ENCODE peak calls at places on chromosomes 11 and 22, in six cellular contexts. Z is fibroblast of lung; L is PC-9; J is substantia nigra; T is CD4-positive, CD25-positive, alpha-beta regulatory T cell; H is PC-3. C is an unnamed sample.

GRCh38 chr22:29041408-29041807 is 20.2 kb downstream of the C22orf31 start:
- DNase-seq in Z (peak; percentile 47), L (no peak), J (no peak), T (no peak), H (no peak), C (no peak)

GRCh38 chr22:23180893-23181762 is 819 bp downstream of the BCR start:
- DNase-seq in Z (no peak), L (no peak), J (no peak), T (peak; percentile 43), H (peak; percentile 17), C (no peak)

GRCh38 chr11:117180020-117180419 is 1.5 kb downstream of the SIDT2 start:
- DNase-seq in Z (no peak), L (no peak), J (no peak), T (no peak), H (no peak), C (no peak)

GRCh38 chr11:120086651-120087050 is 51.3 kb downstream of the TRIM29 start:
- DNase-seq in Z (no peak), L (no peak), J (no peak), T (no peak), H (no peak), C (no peak)

GRCh38 chr11:129320485-129320884 is 55.2 kb upstream of the BARX2 start:
- DNase-seq in Z (no peak), L (no peak), J (no peak), T (no peak), H (peak; percentile 23), C (no peak)

GRCh38 chr22:30866811-30867271 is 101.7 kb downstream of the MORC2 start:
- DNase-seq in Z (no peak), L (no peak), J (no peak), T (no peak), H (peak; percentile 14), C (no peak)

GRCh38 chr11:76153609-76153949 is 52.7 kb downstream of the WNT11 start:
- DNase-seq in Z (no peak), L (peak; percentile 99), J (no peak), T (no peak), H (peak; percentile 88), C (peak; percentile 24)

GRCh38 chr22:39177791-39178190 is 25.3 kb upstream of the CBX7 start:
- DNase-seq in Z (no peak), L (no peak), J (no peak), T (no peak), H (no peak), C (no peak)

GRCh38 chr11:15288801-15289342 is 174.1 kb downstream of the INSC start:
- DNase-seq in Z (no peak), L (no peak), J (no peak), T (no peak), H (no peak), C (no peak)

GRCh38 chr11:106956887-106957505 is 61.3 kb downstream of the GUCY1A2 start:
- DNase-seq in Z (no peak), L (no peak), J (no peak), T (no peak), H (no peak), C (no peak)

GRCh38 chr11:134131628-134132244 is 62.9 kb downstream of the JAM3 start:
- DNase-seq in Z (no peak), L (no peak), J (no peak), T (no peak), H (no peak), C (no peak)

GRCh38 chr11:61972796-61973602 is 5.6 kb upstream of the FTH1 start:
- DNase-seq in Z (peak; percentile 93), L (peak; percentile 97), J (no peak), T (no peak), H (peak; percentile 96), C (peak; percentile 87)

GRCh38 chr11:124644426-124645280 is 22.0 kb downstream of the TBRG1 start:
- DNase-seq in Z (peak; percentile 77), L (peak; percentile 53), J (peak; percentile 18), T (peak; percentile 10), H (peak; percentile 72), C (no peak)

GRCh38 chr11:9717719-9718118 is 53.8 kb downstream of the SWAP70 start:
- DNase-seq in Z (no peak), L (peak; percentile 39), J (no peak), T (no peak), H (peak; percentile 44), C (no peak)

GRCh38 chr22:40310081-40310770 is 36.1 kb upstream of the ADSL start:
- DNase-seq in Z (peak; percentile 87), L (no peak), J (no peak), T (no peak), H (no peak), C (no peak)

GRCh38 chr11:66854729-66855211 is 2.1 kb upstream of the LRFN4 start:
- DNase-seq in Z (no peak), L (no peak), J (no peak), T (no peak), H (no peak), C (no peak)

GRCh38 chr11:72750086-72750485 is 2.1 kb downstream of the ARAP1 start:
- DNase-seq in Z (no peak), L (no peak), J (peak; percentile 77), T (no peak), H (no peak), C (no peak)

GRCh38 chr11:2927851-2928604 is 1.2 kb downstream of the PHLDA2 start:
- DNase-seq in Z (peak; percentile 51), L (peak; percentile 56), J (no peak), T (no peak), H (peak; percentile 41), C (no peak)

GRCh38 chr11:5486003-5486402 is 2.5 kb upstream of the OR52D1 start:
- DNase-seq in Z (no peak), L (no peak), J (no peak), T (no peak), H (no peak), C (no peak)

GRCh38 chr22:28969401-28970168 is 86.2 kb downstream of the ZNRF3 start:
- DNase-seq in Z (no peak), L (no peak), J (no peak), T (no peak), H (no peak), C (no peak)

GRCh38 chr11:70668204-70669202 is 270.2 kb downstream of the CTTN start:
- DNase-seq in Z (no peak), L (no peak), J (no peak), T (no peak), H (peak; percentile 77), C (no peak)

DNA sequence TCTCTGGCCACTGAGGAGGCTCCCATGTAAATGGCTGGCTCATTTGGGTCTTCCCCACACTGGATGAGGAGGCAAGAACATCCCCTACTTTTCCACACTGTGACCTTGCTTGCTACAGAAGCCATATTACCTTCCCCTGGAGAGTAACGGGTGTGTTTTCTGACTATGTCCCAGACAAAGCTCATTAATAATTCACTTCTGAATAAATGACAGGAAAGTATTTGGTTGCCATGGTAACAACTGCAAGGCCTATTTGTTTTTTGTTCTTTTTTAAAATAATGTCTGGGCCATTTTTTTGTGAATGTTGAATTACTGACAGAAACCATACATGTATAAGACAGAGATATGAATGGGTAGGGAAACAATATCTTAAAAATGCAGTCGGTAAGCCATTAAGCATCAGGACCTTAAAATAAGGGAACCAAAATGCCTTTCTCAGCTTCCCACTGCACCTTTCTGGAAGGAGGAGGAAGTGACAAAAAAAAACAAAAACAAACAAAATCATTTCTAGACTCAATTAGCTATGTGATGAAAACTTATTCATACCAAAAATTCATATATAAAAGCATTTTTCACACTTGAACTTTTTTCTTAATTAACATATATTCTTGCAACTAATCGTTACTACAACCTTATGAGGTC is 31.9 kb downstream of the SLC1A2 start:
- DNase-seq in Z (no peak), L (no peak), J (no peak), T (no peak), H (peak; percentile 9), C (no peak)
- H3K27ac ChIP-seq in Z (no peak overlapping the region), L (no peak overlapping the region), J (no peak overlapping the region), T (no peak overlapping the region), H (no peak overlapping the region), C (no peak overlapping the region)

GRCh38 chr22:49937758-49938564 is 19.5 kb downstream of the CRELD2 start:
- DNase-seq in Z (no peak), L (no peak), J (peak; percentile 66), T (no peak), H (no peak), C (no peak)

GRCh38 chr22:49935561-49935960 is 17.1 kb downstream of the CRELD2 start:
- DNase-seq in Z (peak; percentile 31), L (no peak), J (no peak), T (no peak), H (no peak), C (no peak)

GRCh38 chr22:49938565-49939136 is 20.2 kb downstream of the CRELD2 start:
- DNase-seq in Z (no peak), L (no peak), J (no peak), T (no peak), H (no peak), C (no peak)

GRCh38 chr22:49936018-49936972 is 17.9 kb downstream of the CRELD2 start:
- DNase-seq in Z (peak; percentile 85), L (peak; percentile 75), J (peak; percentile 69), T (peak; percentile 85), H (peak; percentile 57), C (no peak)

DNA sequence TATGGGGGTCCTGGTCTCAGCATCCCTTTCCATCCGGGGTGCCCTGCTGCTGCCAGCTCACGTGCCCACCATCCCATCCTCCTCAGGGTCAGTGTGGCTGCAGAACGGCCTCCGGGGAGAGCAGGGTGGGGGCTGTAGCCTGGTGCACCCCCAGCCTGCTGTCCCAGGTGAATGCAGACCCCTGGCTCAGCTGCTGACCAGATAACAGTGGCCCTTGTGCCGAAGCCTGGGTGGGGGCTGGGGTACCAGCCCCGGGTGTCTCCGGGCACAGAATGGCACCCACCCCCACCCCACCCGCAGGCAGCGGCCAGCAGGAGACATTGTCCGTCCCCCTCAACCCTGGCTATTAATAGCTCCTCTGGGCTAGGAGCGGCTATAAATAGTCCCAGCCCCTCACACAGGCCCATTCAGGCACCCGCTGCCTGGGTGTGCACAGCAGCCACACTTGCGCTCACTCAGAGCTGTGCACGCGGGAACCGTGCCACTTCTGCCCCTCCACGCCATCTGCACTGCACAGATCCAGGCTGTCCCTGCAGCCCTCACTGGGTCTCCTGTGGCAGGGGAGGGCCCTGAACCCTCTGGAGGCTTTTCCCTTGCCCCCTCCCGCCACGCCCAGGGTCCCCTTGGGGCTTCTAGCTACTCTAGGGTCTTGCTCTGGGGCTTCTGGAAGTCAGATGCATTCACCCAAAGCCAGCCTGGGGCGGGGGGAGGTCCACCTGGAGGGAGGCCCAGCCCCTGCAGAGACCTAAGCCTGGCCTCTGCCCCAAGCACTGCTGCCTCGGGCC is 18.7 kb downstream of the CRELD2 start:
- DNase-seq in Z (no peak), L (no peak), J (peak; percentile 74), T (no peak), H (no peak), C (no peak)
- H3K27ac ChIP-seq in Z (no peak overlapping the region), L (no peak overlapping the region), J (peak overlapping the region; percentile 99), T (peak overlapping the region; percentile 96), H (no peak overlapping the region), C (no peak overlapping the region)

DNA sequence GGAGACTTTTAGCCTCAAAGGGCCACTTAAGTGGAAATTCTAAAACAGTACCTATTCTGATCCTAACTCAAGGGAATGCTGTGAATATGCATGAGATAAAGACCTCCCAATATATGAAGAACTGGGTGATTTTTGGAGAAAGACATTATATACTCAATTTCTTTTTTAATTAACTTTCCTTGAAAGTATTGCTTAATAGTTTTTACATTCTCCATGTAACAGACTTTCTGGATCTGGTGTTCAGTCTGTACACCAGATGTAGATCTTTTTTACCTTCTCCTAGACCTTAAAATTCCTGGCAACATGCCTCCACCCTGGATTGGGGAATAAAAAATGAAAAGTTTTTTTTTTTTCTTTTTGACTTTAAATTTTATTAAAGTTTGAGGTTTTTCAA is 777 bp downstream of the NNMT start:
- DNase-seq in Z (no peak), L (no peak), J (no peak), T (no peak), H (no peak), C (no peak)
- H3K27ac ChIP-seq in Z (peak overlapping the region; percentile 96), L (no peak overlapping the region), J (no peak overlapping the region), T (no peak overlapping the region), H (peak overlapping the region; percentile 94), C (peak overlapping the region; percentile 81)

GRCh38 chr11:65478411-65479183 is 20.2 kb upstream of the MALAT1 start:
- DNase-seq in Z (peak; percentile 53), L (no peak), J (no peak), T (no peak), H (no peak), C (no peak)
- H3K27ac ChIP-seq in Z (peak overlapping the region; percentile 99), L (peak overlapping the region; percentile 88), J (peak overlapping the region; percentile 99), T (peak overlapping the region; percentile 96), H (no peak overlapping the region), C (peak overlapping the region; percentile 99)

C was measured in epithelial cell of prostate.